ENCODE peak calls at places on chromosomes 3 and 15, in four cellular contexts. Q, A, D and V are unnamed samples.
A peak's percentile ranks its signal among the peaks of the same experiment; 100 is the strongest.

GRCh38 chr3:129518048-129518570 is 10.3 kb upstream of the RHO start:
- ATAC-seq in Q (no peak), A (no peak), D (no peak), V (no peak)

GRCh38 chr3:134777341-134777740 is 17.7 kb upstream of the EPHB1 start:
- ATAC-seq in Q (no peak), A (no peak), D (no peak), V (no peak)

GRCh38 chr3:45188714-45189659 is 37.1 kb downstream of the TMEM158 start:
- ATAC-seq in A (no peak), D (no peak), Q (no peak), V (no peak)

GRCh38 chr15:75648156-75649000 is 666 bp downstream of the SNX33 start:
- ATAC-seq in A (no peak), Q (peak; percentile 29), D (peak; percentile 55), V (peak; percentile 1)

GRCh38 chr15:63246691-63247464 is 30.5 kb upstream of the APH1B start:
- ATAC-seq in A (no peak), Q (peak; percentile 74), D (peak; percentile 95), V (no peak)

GRCh38 chr3:8532251-8532831 is 30.7 kb downstream of the LMCD1 start:
- ATAC-seq in Q (peak; percentile 76), A (no peak), D (peak; percentile 49), V (no peak)

GRCh38 chr3:140188285-140188684 is 253.3 kb downstream of the CLSTN2 start:
- ATAC-seq in Q (peak; percentile 52), A (no peak), D (peak; percentile 15), V (no peak)

GRCh38 chr3:71225951-71226564 is 357.5 kb downstream of the FOXP1 start:
- ATAC-seq in D (no peak), Q (peak; percentile 61), A (no peak), V (peak; percentile 1)

GRCh38 chr3:194797555-194797954 is 111.9 kb downstream of the FAM43A start:
- ATAC-seq in A (no peak), D (no peak), Q (no peak), V (no peak)

GRCh38 chr15:69081310-69082004 is 67.0 kb downstream of the NOX5 start:
- ATAC-seq in D (peak; percentile 64), Q (peak; percentile 91), A (no peak), V (no peak)

GRCh38 chr3:132695422-132695821 is 26.8 kb downstream of the NPHP3 start:
- ATAC-seq in D (no peak), Q (no peak), A (no peak), V (no peak)

GRCh38 chr3:9402410-9403228 is 5.2 kb downstream of the SETD5 start:
- ATAC-seq in A (no peak), Q (no peak), D (no peak), V (no peak)

GRCh38 chr3:20344400-20344959 is 158.5 kb upstream of the SGO1 start:
- ATAC-seq in D (no peak), Q (no peak), A (peak; percentile 71), V (peak; percentile 72)

GRCh38 chr3:143101792-143102381 is 17.7 kb upstream of the CHST2 start:
- ATAC-seq in A (no peak), D (no peak), Q (no peak), V (peak; percentile 67)

GRCh38 chr15:67822537-67823370 is 2.6 kb upstream of the SKOR1 start:
- ATAC-seq in A (peak; percentile 21), Q (no peak), D (no peak), V (peak; percentile 41)

GRCh38 chr3:76731471-76731870 is 308.4 kb upstream of the ROBO2 start:
- ATAC-seq in Q (no peak), D (no peak), A (no peak), V (no peak)

GRCh38 chr3:150798122-150798618 is 35.2 kb upstream of the SIAH2 start:
- ATAC-seq in A (peak; percentile 24), D (peak; percentile 75), Q (no peak), V (no peak)

GRCh38 chr3:142987080-142987700 is 14.2 kb upstream of the U2SURP start:
- ATAC-seq in D (no peak), Q (no peak), A (no peak), V (peak; percentile 35)

GRCh38 chr3:55492976-55493375 is 5.9 kb upstream of the WNT5A start:
- ATAC-seq in D (no peak), A (no peak), Q (no peak), V (no peak)

GRCh38 chr3:103052236-103052830 is 617.5 kb downstream of the ZPLD1 start:
- ATAC-seq in D (peak; percentile 74), Q (peak; percentile 30), A (no peak), V (no peak)

GRCh38 chr3:25663324-25664065 is 1.2 kb downstream of the TOP2B start:
- ATAC-seq in A (no peak), Q (no peak), D (peak; percentile 1), V (peak; percentile 13)

GRCh38 chr3:59185586-59186381 is 136.0 kb upstream of the CFAP20DC start:
- ATAC-seq in Q (no peak), A (no peak), D (no peak), V (no peak)

GRCh38 chr3:97815149-97815917 is 6.5 kb upstream of the CRYBG3 start:
- ATAC-seq in Q (no peak), D (no peak), A (peak; percentile 89), V (peak; percentile 93)

GRCh38 chr15:27752682-27753081 is 346.4 kb downstream of the OCA2 start:
- ATAC-seq in Q (no peak), A (no peak), D (peak; percentile 64), V (no peak)

GRCh38 chr3:54950391-54951003 is 22.6 kb upstream of the LRTM1 start:
- ATAC-seq in Q (no peak), D (no peak), A (no peak), V (no peak)

GRCh38 chr3:181712190-181712504 is 422 bp downstream of the SOX2 start:
- ATAC-seq in Q (no peak), A (no peak), D (peak; percentile 14), V (no peak)

GRCh38 chr3:185831195-185831594 is 6.4 kb upstream of the IGF2BP2 start:
- ATAC-seq in A (no peak), Q (no peak), D (no peak), V (no peak)

GRCh38 chr15:43648649-43649429 is at the start of gene CATSPER2:
- ATAC-seq in D (peak; percentile 59), Q (peak; percentile 44), A (peak; percentile 19), V (no peak)

GRCh38 chr3:165148901-165149441 is 47.2 kb downstream of the SLITRK3 start:
- ATAC-seq in D (no peak), Q (no peak), A (no peak), V (no peak)

GRCh38 chr15:51629612-51630011 is 7.0 kb upstream of the DMXL2 start:
- ATAC-seq in A (no peak), Q (no peak), D (peak; percentile 90), V (no peak)

GRCh38 chr15:83982748-83983147 is 252.8 kb upstream of the GOLGA6L4 start:
- ATAC-seq in A (no peak), D (no peak), Q (no peak), V (no peak)

GRCh38 chr15:74315626-74316025 is 51.8 kb downstream of the CYP11A1 start:
- ATAC-seq in A (peak; percentile 48), D (no peak), Q (no peak), V (peak; percentile 55)